ENCODE peak calls at places on chromosomes 1 and 21, in four cellular contexts. T, A, X and D are unnamed samples.

GRCh38 chr1:53291574-53291973 is 36.3 kb downstream of the LRP8 start:
- DNase-seq in A (no peak), X (no peak), T (no peak), D (no peak)

GRCh38 chr1:182249201-182249676 is 142.4 kb downstream of the GLUL start:
- DNase-seq in A (no peak), T (no peak), X (peak), D (no peak)

GRCh38 chr1:52238474-52238873 is 96.6 kb downstream of the ZFYVE9 start:
- DNase-seq in X (no peak), A (no peak), T (no peak), D (no peak)

GRCh38 chr1:210901981-210902770 is 231.8 kb downstream of the KCNH1 start:
- DNase-seq in X (no peak), T (no peak), A (no peak), D (no peak)

GRCh38 chr1:15328785-15329480 is 80.8 kb upstream of the EFHD2 start:
- DNase-seq in A (no peak), T (no peak), X (no peak), D (no peak)

GRCh38 chr1:47409311-47410085 is 6.6 kb upstream of the FOXE3 start:
- DNase-seq in T (peak), X (no peak), A (no peak), D (no peak)

GRCh38 chr1:54407201-54407956 is 1.2 kb upstream of the SSBP3 start:
- DNase-seq in T (peak), A (peak), X (peak), D (peak)

GRCh38 chr1:116201921-116202320 is 90.7 kb downstream of the MAB21L3 start:
- DNase-seq in T (no peak), X (no peak), A (no peak), D (no peak)

GRCh38 chr1:172928412-172928811 is 122.3 kb downstream of the TNFSF18 start:
- DNase-seq in T (no peak), A (no peak), X (no peak), D (no peak)

GRCh38 chr1:38512789-38513188 is 346.8 kb downstream of the RRAGC start:
- DNase-seq in A (no peak), X (peak), T (no peak), D (no peak)

GRCh38 chr1:38790422-38791212 is 69.0 kb downstream of the RRAGC start:
- DNase-seq in A (no peak), T (no peak), X (no peak), D (no peak)

GRCh38 chr1:87131809-87132663 is 196.6 kb upstream of the LMO4 start:
- DNase-seq in X (peak), A (peak), T (peak), D (peak)

GRCh38 chr21:36104306-36105300 is 30.3 kb upstream of the CBR3 start:
- DNase-seq in X (no peak), A (no peak), T (no peak), D (no peak)

GRCh38 chr1:3249846-3250501 is 181.0 kb downstream of the PRDM16 start:
- DNase-seq in A (no peak), T (no peak), X (no peak), D (no peak)

GRCh38 chr1:8120693-8121260 is 94.7 kb upstream of the ERRFI1 start:
- DNase-seq in A (no peak), T (no peak), X (no peak), D (no peak)

GRCh38 chr1:111269820-111270406 is 20.7 kb upstream of the CHIA start:
- DNase-seq in X (no peak), A (no peak), T (no peak), D (no peak)

GRCh38 chr1:45018599-45019230 is 6.7 kb downstream of the UROD start:
- DNase-seq in A (peak), T (no peak), X (peak), D (no peak)

GRCh38 chr1:246262281-246262680 is 244.8 kb downstream of the SMYD3 start:
- DNase-seq in T (no peak), A (no peak), X (no peak), D (no peak)

GRCh38 chr1:212928323-212929281 is 21.7 kb upstream of the VASH2 start:
- DNase-seq in A (no peak), T (no peak), X (no peak), D (no peak)

GRCh38 chr1:176880954-176881595 is 283.4 kb downstream of the ASTN1 start:
- DNase-seq in T (peak), X (peak), A (peak), D (no peak)

GRCh38 chr1:210726621-210727020 is 397.9 kb downstream of the HHAT start:
- DNase-seq in A (no peak), T (peak), X (no peak), D (no peak)

GRCh38 chr1:7110306-7110705 is 325.1 kb downstream of the CAMTA1 start:
- DNase-seq in X (no peak), A (no peak), T (no peak), D (no peak)

GRCh38 chr1:155715777-155716176 is 26.9 kb downstream of the DAP3 start:
- DNase-seq in X (no peak), T (no peak), A (peak), D (no peak)

GRCh38 chr1:232423591-232423990 is 206.3 kb downstream of the SIPA1L2 start:
- DNase-seq in T (no peak), X (no peak), A (no peak), D (no peak)

GRCh38 chr1:24830680-24831272 is 85.5 kb downstream of the CLIC4 start:
- DNase-seq in A (peak), X (peak), T (no peak), D (no peak)

GRCh38 chr1:225834417-225835329 is 24.7 kb downstream of the EPHX1 start:
- DNase-seq in A (peak), T (no peak), X (peak), D (no peak)

GRCh38 chr1:218371927-218372672 is 27.0 kb downstream of the TGFB2 start:
- DNase-seq in A (no peak), T (no peak), X (peak), D (no peak)

GRCh38 chr1:57357462-57357861 is 66.4 kb downstream of the DAB1 start:
- DNase-seq in X (no peak), T (no peak), A (no peak), D (no peak)

GRCh38 chr1:229323885-229324553 is 18.8 kb downstream of the CCSAP start:
- DNase-seq in A (no peak), T (no peak), X (no peak), D (no peak)

GRCh38 chr1:186202174-186202843 is 172.7 kb downstream of the TPR start:
- DNase-seq in T (no peak), A (no peak), X (no peak), D (no peak)